ENCODE peak calls at places on chromosomes 5 and 9, in six cellular contexts. U, Z, V, P, K and M are unnamed samples. For H4K20me1, the result is how much of the 10 kb centered on the place peaks cover.

GRCh38 chr9:129836342-129837007 is 1.2 kb downstream of the USP20 start:
- DNase-seq in U (no peak), P (no peak), V (no peak), K (peak), Z (peak), M (no peak)

GRCh38 chr9:33277484-33277883 is 12.6 kb downstream of the CHMP5 start:
- DNase-seq in Z (no peak), K (no peak), P (no peak), U (no peak), V (no peak), M (no peak)

GRCh38 chr5:10192309-10192708 is 57.4 kb downstream of the ATPSCKMT start:
- DNase-seq in V (no peak), Z (no peak), U (peak), K (peak), P (no peak), M (no peak)

GRCh38 chr5:115052948-115053347 is 116.8 kb downstream of the TRIM36 start:
- DNase-seq in V (no peak), K (no peak), U (no peak), Z (no peak), P (no peak), M (no peak)

GRCh38 chr9:35649431-35650340 is 1.0 kb downstream of the SIT1 start:
- DNase-seq in Z (peak), V (no peak), K (peak), U (no peak), P (no peak), M (no peak)

GRCh38 chr9:94809778-94810177 is 83.3 kb downstream of the AOPEP start:
- DNase-seq in P (no peak), U (peak), Z (no peak), V (no peak), K (no peak), M (no peak)

GRCh38 chr5:84227221-84227620 is 157.5 kb downstream of the EDIL3 start:
- DNase-seq in K (no peak), Z (no peak), P (no peak), U (peak), V (no peak), M (no peak)

GRCh38 chr9:36603006-36603405 is 30.3 kb downstream of the MELK start:
- DNase-seq in Z (no peak), U (peak), P (no peak), K (peak), V (no peak), M (no peak)

GRCh38 chr9:2027761-2028160 is 12.6 kb downstream of the SMARCA2 start:
- DNase-seq in K (peak), U (no peak), Z (no peak), V (no peak), P (no peak), M (no peak)

GRCh38 chr9:128214571-128215490 is 11.7 kb downstream of the DNM1 start:
- DNase-seq in Z (no peak), U (peak), V (no peak), P (peak), K (peak), M (peak)

GRCh38 chr9:6777218-6777902 is 19.6 kb downstream of the KDM4C start:
- DNase-seq in Z (no peak), V (no peak), P (no peak), U (no peak), K (no peak), M (no peak)
- H4K20me1 ChIP-seq in Z (under half), V (under half), P (under half), U (under half), K (under half), M (under half)

GRCh38 chr5:179336871-179337165 is 8.4 kb downstream of the ADAMTS2 start:
- DNase-seq in Z (no peak), U (no peak), P (no peak), K (no peak), V (no peak), M (no peak)

GRCh38 chr5:179337227-179338122 is 7.8 kb downstream of the ADAMTS2 start:
- DNase-seq in Z (no peak), U (no peak), K (no peak), P (no peak), V (no peak), M (no peak)

GRCh38 chr5:179338123-179338676 is 7.1 kb downstream of the ADAMTS2 start:
- DNase-seq in V (no peak), U (no peak), P (no peak), Z (no peak), K (no peak), M (no peak)

GRCh38 chr5:179334017-179334765 is 11.1 kb downstream of the ADAMTS2 start:
- DNase-seq in V (no peak), Z (no peak), K (no peak), U (no peak), P (no peak), M (no peak)

DNA sequence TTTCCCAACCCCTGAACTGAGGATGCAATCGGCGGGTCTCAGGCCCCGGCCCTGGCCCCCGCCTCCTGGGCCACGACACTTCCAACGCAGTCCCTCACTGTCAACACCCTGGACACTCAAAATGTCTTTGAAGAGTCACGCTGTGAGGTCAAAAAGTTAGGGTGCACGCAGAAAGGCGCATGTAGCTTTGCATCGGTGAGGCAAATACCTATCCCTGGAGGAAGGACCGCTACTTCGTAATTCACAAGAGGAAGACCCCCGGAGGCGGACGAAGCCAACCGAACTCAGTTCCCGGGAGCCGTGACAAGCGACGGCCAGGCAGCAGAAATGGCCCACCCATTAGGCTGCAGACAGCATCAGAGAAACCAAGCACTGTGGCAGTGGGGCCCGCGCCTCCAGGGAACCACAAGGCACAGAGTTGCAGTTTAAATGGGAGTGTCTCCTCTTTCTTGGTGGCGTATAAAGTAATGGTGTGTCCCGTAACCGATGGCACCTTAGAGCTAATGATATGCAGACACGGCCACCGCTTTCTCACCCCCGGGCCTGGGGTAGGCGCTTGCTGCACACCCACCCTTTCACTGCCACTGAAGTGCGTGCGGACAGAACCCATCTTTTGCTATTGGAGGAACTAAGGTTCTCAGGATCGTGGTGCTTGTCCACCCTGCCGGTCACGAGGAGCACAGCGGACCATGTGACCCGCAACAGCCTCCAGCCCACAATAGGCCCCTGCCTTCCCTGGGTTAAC is 9.0 kb downstream of the ADAMTS2 start:
- DNase-seq in V (no peak), P (no peak), U (no peak), Z (no peak), K (no peak), M (no peak)
- H3K27ac ChIP-seq in V (no peak), P (peak), U (no peak), Z (no peak), K (no peak), M (no peak)

DNA sequence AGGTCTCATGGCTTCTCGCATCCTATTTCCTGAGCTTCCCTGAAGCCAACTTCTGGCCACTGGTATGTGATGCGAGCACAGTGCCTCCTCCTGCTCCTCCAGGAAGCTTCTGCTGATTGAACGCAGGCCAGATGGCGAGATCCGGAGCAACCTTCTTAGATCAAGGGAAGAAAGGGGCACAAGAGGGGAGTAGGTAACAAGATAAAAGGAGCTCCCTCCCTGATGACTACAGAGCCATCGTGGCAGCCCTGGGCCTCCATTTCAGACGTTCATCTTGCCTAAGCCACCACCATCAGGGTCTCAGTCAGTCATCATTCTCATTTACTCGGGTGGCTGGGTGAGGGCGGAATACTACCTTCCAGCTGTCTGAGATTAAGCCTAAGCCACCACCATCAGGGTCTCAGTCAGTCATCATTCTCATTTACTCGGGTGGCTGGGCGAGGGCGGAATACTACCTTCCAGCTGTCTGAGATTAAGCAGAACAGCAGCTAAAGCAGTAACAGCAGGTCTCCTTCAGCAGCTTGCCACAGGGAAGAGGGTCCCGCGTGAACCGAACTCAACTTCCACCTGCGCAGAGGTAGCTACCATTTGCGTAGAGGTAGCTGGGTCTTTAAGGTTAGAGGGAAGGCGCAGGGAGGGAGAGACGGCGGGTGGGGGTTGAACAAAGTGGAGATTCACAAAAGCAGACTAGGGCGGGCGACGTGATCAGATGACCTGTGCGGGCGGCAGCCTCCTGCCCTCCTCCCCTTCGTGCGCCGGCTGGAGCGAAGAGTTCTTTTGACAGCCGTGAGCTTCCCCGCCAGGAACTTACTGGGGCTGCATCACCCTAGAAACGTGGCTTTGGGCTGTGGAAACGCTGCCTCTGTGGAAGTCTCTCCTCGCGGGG is 27.9 kb upstream of the MGAT1 start:
- DNase-seq in P (peak), U (no peak), V (peak), K (peak), Z (peak), M (peak)
- H2AFZ ChIP-seq in P (peak), U (peak), V (peak), K (peak), Z (peak), M (peak)

GRCh38 chr5:154782812-154783592 is 27.8 kb downstream of the LARP1 start:
- DNase-seq in K (no peak), Z (no peak), P (no peak), V (no peak), U (no peak), M (no peak)
- H4K20me1 ChIP-seq in K (half or more), Z (under half), P (half or more), V (under half), U (under half), M (half or more)

DNA sequence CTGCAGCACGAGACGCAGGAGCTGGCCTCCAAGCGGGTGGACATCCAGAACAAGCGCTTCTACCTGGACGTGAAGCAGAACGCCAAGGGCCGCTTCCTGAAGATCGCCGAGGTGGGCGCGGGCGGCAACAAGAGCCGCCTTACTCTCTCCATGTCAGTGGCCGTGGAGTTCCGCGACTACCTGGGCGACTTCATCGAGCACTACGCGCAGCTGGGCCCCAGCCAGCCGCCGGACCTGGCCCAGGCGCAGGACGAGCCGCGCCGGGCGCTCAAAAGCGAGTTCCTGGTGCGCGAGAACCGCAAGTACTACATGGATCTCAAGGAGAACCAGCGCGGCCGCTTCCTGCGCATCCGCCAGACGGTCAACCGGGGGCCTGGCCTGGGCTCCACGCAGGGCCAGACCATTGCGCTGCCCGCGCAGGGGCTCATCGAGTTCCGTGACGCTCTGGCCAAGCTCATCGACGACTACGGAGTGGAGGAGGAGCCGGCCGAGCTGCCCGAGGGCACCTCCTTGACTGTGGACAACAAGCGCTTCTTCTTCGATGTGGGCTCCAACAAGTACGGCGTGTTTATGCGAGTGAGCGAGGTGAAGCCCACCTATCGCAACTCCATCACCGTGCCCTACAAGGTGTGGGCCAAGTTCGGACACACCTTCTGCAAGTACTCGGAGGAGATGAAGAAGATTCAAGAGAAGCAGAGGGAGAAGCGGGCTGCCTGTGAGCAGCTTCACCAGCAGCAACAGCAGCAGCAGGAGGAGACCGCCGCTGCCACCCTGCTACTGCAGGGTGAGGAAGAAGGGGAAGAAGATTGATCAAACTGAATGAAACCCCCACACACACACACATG is 654 bp downstream of the PURA start:
- DNase-seq in U (peak), K (peak), Z (peak), P (peak), V (peak), M (peak)
- H3K27ac ChIP-seq in U (peak), K (peak), Z (peak), P (peak), V (peak), M (peak)

DNA sequence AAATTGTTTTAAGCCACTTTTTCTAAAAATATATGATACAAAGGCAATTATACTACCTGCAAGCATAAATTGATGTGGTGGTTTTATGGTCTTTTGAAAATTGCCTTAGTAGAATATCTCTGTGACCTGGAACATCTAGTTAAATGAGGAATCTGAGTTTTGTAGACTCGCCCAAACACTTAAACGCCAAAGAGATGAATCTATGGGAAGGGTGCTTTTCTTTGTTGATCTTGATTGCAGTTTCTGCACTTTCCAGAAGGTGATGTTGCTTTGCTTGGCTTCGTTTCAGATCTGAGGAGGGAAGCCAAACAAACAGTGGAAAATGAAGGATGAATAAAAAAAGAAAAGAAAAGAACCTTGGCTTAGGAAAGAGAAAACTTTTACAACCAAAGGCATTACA is 1021.3 kb downstream of the NR2F1-AS1 start:
- DNase-seq in K (peak), P (no peak), Z (no peak), U (peak), V (peak), M (no peak)
- H2AFZ ChIP-seq in K (peak), P (peak), Z (no peak), U (peak), V (peak), M (no peak)

GRCh38 chr5:172768098-172768572 is 2.9 kb downstream of the DUSP1 start:
- DNase-seq in P (no peak), V (no peak), U (no peak), Z (no peak), K (no peak), M (no peak)

GRCh38 chr5:172769598-172770373 is 1.2 kb downstream of the DUSP1 start:
- DNase-seq in V (peak), U (peak), Z (peak), P (peak), K (peak), M (peak)

GRCh38 chr5:172770374-172770674 is 671 bp downstream of the DUSP1 start:
- DNase-seq in Z (no peak), V (no peak), P (no peak), U (no peak), K (no peak), M (no peak)

GRCh38 chr5:172769324-172769597 is 1.7 kb downstream of the DUSP1 start:
- DNase-seq in V (no peak), P (no peak), Z (no peak), K (no peak), U (no peak), M (no peak)

GRCh38 chr5:172768573-172769323 is 2.2 kb downstream of the DUSP1 start:
- DNase-seq in K (peak), U (peak), V (peak), Z (no peak), P (no peak), M (peak)
- H4K20me1 ChIP-seq in K (under half), U (under half), V (under half), Z (under half), P (half or more), M (under half)

GRCh38 chr5:117594165-117594564 is 1019.5 kb upstream of the SEMA6A start:
- DNase-seq in P (no peak), U (no peak), V (no peak), K (no peak), Z (no peak), M (no peak)
- H3K27ac ChIP-seq in P (no peak), U (no peak), V (no peak), K (no peak), Z (no peak), M (no peak)

DNA sequence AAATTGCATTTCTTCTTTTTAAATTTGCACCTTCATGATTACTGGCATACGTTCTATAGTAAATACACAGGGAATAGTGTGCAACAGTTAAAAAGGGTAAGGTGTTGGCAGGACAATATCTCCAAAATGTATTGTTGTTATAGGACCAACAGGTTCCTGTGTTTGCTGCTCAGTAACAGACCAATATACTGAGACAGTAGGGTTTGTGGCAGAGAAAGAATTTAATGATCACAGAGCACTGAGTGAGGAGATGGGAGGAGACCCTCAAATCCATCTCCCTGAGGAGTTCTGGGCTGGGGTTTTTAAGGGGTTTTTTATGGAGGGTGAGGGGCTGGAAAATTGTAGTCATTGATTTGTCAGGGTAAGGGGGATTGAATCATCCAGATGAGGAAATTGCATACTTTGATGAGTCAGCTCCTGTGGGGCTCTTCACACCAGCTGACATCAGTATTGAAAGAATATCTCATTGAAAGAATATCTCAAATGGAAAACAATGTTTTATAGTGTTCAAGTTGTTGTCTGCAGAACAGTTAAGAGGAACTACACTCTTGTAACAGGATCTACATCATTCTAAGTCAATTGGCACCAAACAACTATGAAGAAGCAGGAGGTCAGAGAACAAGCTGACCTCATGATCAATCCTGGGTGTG is 94.4 kb downstream of the C5orf15 start:
- DNase-seq in U (peak), Z (no peak), K (peak), P (no peak), V (peak), M (no peak)
- H2AFZ ChIP-seq in U (no peak), Z (no peak), K (no peak), P (no peak), V (no peak), M (no peak)